ENCODE peak calls at places on chromosome 21, in five cellular contexts. M is neural crest cell, C is fibroblast of villous mesenchyme, U is heart right ventricle, S is BJ. N is an unnamed sample.

GRCh38 chr21:39009587-39010225 is 173.5 kb downstream of the PSMG1 start:
- DNase-seq in M (no peak), C (no peak), U (no peak), S (no peak), N (no peak)

GRCh38 chr21:36747114-36747814 is 48.3 kb downstream of the SIM2 start:
- DNase-seq in M (no peak), C (no peak), U (no peak), S (no peak), N (no peak)

GRCh38 chr21:44454747-44455523 is at the start of gene LRRC3:
- DNase-seq in M (peak; percentile 81), C (peak; percentile 79), U (peak; percentile 82), S (peak; percentile 3), N (peak; percentile 85)

GRCh38 chr21:39208624-39209333 is 25.5 kb upstream of the PSMG1 start:
- DNase-seq in M (no peak), C (peak; percentile 35), U (no peak), S (no peak), N (peak; percentile 50)

GRCh38 chr21:25565272-25566199 is 41.7 kb downstream of the MRPL39 start:
- DNase-seq in M (no peak), C (no peak), U (no peak), S (no peak), N (no peak)

GRCh38 chr21:16176570-16176969 is 446.8 kb downstream of the USP25 start:
- DNase-seq in M (no peak), C (no peak), U (no peak), S (no peak), N (peak; percentile 34)

GRCh38 chr21:26366781-26367180 is 196.2 kb upstream of the APP start:
- DNase-seq in M (no peak), C (no peak), U (no peak), S (no peak), N (no peak)

GRCh38 chr21:33109574-33110339 is 39.8 kb downstream of the OLIG1 start:
- DNase-seq in M (peak; percentile 36), C (no peak), U (no peak), S (no peak), N (no peak)

GRCh38 chr21:36450511-36450910 is 29.4 kb downstream of the CLDN14 start:
- DNase-seq in M (no peak), C (no peak), U (no peak), S (no peak), N (peak; percentile 73)

GRCh38 chr21:14736672-14737071 is 190.6 kb upstream of the SAMSN1 start:
- DNase-seq in M (no peak), C (no peak), U (no peak), S (no peak), N (no peak)

GRCh38 chr21:16195896-16196443 is 466.2 kb downstream of the USP25 start:
- DNase-seq in M (no peak), C (no peak), U (no peak), S (no peak), N (peak; percentile 20)

GRCh38 chr21:44724166-44724565 is 12.8 kb upstream of the TSPEAR start:
- DNase-seq in M (no peak), C (no peak), U (no peak), S (no peak), N (no peak)

GRCh38 chr21:15415541-15416261 is 314.1 kb upstream of the USP25 start:
- DNase-seq in M (no peak), C (no peak), U (peak; percentile 6), S (no peak), N (peak; percentile 56)

GRCh38 chr21:32437729-32438128 is 25.2 kb downstream of the EVA1C start:
- DNase-seq in M (no peak), C (no peak), U (peak; percentile 59), S (no peak), N (no peak)

GRCh38 chr21:17925900-17926299 is 106.7 kb upstream of the C21orf91 start:
- DNase-seq in M (no peak), C (peak; percentile 22), U (peak; percentile 16), S (no peak), N (peak; percentile 33)

GRCh38 chr21:44930543-44930981 is 9.3 kb upstream of the SLX9 start:
- DNase-seq in M (no peak), C (no peak), U (no peak), S (no peak), N (no peak)

GRCh38 chr21:28943631-28944030 is 49.0 kb downstream of the LTN1 start:
- DNase-seq in M (no peak), C (peak; percentile 61), U (no peak), S (no peak), N (peak; percentile 67)

GRCh38 chr21:19049567-19049966 is 646.0 kb upstream of the TMPRSS15 start:
- DNase-seq in M (no peak), C (no peak), U (no peak), S (no peak), N (no peak)

GRCh38 chr21:32414579-32415358 is 2.3 kb downstream of the EVA1C start:
- DNase-seq in M (no peak), C (peak; percentile 82), U (no peak), S (no peak), N (peak; percentile 67)

GRCh38 chr21:39715804-39716397 is 29.1 kb upstream of the IGSF5 start:
- DNase-seq in M (peak; percentile 63), C (peak; percentile 48), U (peak; percentile 52), S (no peak), N (peak; percentile 49)

GRCh38 chr21:29403922-29404538 is 105.3 kb downstream of the BACH1 start:
- DNase-seq in M (no peak), C (peak; percentile 28), U (no peak), S (no peak), N (peak; percentile 15)

GRCh38 chr21:44379991-44380865 is 26.8 kb downstream of the TRPM2 start:
- DNase-seq in M (no peak), C (no peak), U (no peak), S (no peak), N (no peak)

GRCh38 chr21:25103500-25104207 is 503.6 kb downstream of the MRPL39 start:
- DNase-seq in M (no peak), C (no peak), U (no peak), S (no peak), N (no peak)

GRCh38 chr21:31157756-31158155 is 119.5 kb upstream of the KRTAP19-8 start:
- DNase-seq in M (no peak), C (no peak), U (no peak), S (no peak), N (no peak)

GRCh38 chr21:25375675-25376074 is 231.6 kb downstream of the MRPL39 start:
- DNase-seq in M (no peak), C (no peak), U (no peak), S (peak; percentile 28), N (peak; percentile 23)

GRCh38 chr21:39182484-39183271 is 573 bp downstream of the PSMG1 start:
- DNase-seq in M (no peak), C (peak; percentile 47), U (peak; percentile 23), S (no peak), N (peak; percentile 23)

GRCh38 chr21:39016740-39017315 is 166.4 kb downstream of the PSMG1 start:
- DNase-seq in M (no peak), C (peak; percentile 89), U (no peak), S (peak; percentile 43), N (no peak)

GRCh38 chr21:32940079-32941014 is 85.4 kb upstream of the OLIG2 start:
- DNase-seq in M (peak; percentile 50), C (peak; percentile 49), U (peak; percentile 40), S (no peak), N (peak; percentile 65)

GRCh38 chr21:36430841-36431240 is 45.6 kb downstream of the CHAF1B start:
- DNase-seq in M (no peak), C (peak; percentile 43), U (no peak), S (no peak), N (peak; percentile 37)

GRCh38 chr21:41326414-41327080 is 9.9 kb downstream of the FAM3B start:
- DNase-seq in M (no peak), C (no peak), U (no peak), S (no peak), N (no peak)

GRCh38 chr21:41327753-41328152 is 11.2 kb downstream of the FAM3B start:
- DNase-seq in M (no peak), C (no peak), U (no peak), S (no peak), N (no peak)

GRCh38 chr21:41333752-41334151 is 17.2 kb downstream of the FAM3B start:
- DNase-seq in M (no peak), C (no peak), U (no peak), S (no peak), N (no peak)

GRCh38 chr21:41325138-41325537 is 8.5 kb downstream of the FAM3B start:
- DNase-seq in M (no peak), C (no peak), U (no peak), S (no peak), N (no peak)

GRCh38 chr21:41328660-41329300 is 12.2 kb downstream of the FAM3B start:
- DNase-seq in M (no peak), C (no peak), U (no peak), S (no peak), N (peak; percentile 5)
- TF ChIP-seq CTCF in M (no peak), C (no peak), U (no peak), S (no peak), N (no peak)

DNA sequence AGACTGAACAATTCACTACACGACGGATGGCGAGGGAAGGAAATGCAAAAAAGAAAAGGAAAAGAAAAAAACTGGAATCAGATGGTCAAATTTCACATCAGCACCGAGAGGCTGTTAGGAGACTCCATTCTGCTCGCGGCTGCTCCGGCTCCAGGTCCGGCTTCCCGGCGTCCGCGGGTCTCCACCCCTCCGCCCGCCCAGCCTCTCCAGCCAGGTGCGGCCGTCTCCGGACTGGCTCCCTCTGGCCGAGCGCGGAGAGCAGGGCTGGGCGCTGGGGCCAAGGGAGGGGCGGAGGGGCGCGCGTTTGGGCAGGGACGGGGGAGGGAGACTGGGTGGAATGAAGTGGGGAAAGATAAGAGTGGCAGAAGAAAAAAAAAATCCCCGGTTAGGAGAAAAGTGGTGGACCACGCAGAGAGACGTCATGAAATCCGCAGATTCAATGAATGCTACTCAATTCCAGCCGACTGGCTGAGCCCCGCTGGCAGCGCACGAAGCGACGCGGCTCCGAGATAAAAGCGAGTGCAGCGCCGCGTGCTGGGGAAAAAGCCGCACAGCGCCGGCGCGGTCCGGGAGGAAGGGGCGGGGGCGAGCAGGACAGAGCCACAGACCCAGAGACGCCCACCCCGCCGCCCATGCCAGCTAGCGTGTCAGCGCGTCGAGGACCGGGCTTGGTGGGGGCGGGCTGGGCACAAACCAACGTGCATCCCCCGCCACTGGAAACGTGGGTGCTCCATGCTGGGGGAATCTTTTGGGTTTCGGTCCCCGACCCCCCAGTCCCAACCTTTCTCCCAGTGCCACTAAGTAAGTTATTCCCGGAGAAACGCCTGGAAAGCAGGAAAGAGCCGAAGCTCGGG is at the start of gene KCNJ6:
- DNase-seq in M (peak; percentile 85), C (peak; percentile 39), U (no peak), S (no peak), N (peak; percentile 51)
- TF ChIP-seq CTCF in M (peak; percentile 72), C (peak; percentile 74), U (peak; percentile 59), S (peak; percentile 89), N (peak; percentile 69)

DNA sequence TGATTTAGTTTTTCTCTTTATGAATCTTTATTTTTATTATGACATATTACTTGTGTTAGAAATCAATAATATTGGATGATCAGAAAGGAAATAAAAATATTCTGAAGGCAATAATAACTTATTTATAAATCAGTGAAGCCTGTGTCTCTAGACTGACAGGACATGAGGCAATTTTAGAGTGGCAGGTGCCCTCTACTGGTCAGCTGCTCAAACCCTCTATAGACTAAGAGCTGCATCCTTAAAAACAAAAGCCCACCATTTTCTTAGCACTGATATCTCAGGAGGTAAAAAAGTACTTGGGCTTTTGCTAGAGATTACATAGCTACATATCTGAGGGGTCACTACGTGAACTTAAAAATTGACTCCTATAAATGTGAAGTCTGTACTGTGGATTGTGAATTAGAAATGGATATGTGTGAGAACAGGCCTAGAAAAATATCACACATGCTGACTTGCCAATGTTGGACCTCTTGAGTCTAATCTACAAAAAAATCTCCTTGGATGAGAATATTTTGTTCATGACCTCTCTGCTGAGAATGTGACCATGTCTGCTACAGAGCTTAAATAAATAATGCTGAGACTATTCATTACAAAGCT is 597.9 kb upstream of the ADAMTS5 start:
- DNase-seq in M (peak; percentile 25), C (peak; percentile 60), U (peak; percentile 43), S (no peak), N (peak; percentile 75)
- TF ChIP-seq CTCF in M (peak; percentile 79), C (peak; percentile 68), U (peak; percentile 86), S (peak; percentile 75), N (peak; percentile 64)

GRCh38 chr21:41895643-41896493 is 16.7 kb upstream of the PRDM15 start:
- DNase-seq in M (no peak), C (peak; percentile 67), U (no peak), S (no peak), N (peak; percentile 44)
- TF ChIP-seq CTCF in M (no peak), C (no peak), U (no peak), S (no peak), N (no peak)

N was measured in cardiac fibroblast.